ENCODE peak calls at places on chromosomes 16 and 17, in ten cellular contexts. G, K, W, E, Z, R, X, B, I and J are unnamed samples.

GRCh38 chr17:50817142-50817751 is 18.1 kb upstream of the WFIKKN2 start:
- DNase-seq in G (no peak), K (no peak), W (peak), E (peak), Z (no peak), R (peak), X (peak), B (peak), I (no peak), J (no peak)

GRCh38 chr17:5838661-5839300 is 231.4 kb upstream of the WSCD1 start:
- DNase-seq in G (no peak), K (no peak), W (no peak), E (no peak), Z (no peak), R (no peak), X (no peak), B (no peak), I (no peak), J (no peak)

GRCh38 chr16:11586856-11587642 is at the start of gene LITAF:
- DNase-seq in G (peak), K (peak), W (peak), E (peak), Z (no peak), R (peak), X (peak), B (no peak), I (peak), J (no peak)

GRCh38 chr17:64240261-64240740 is 22.8 kb downstream of the TEX2 start:
- DNase-seq in G (no peak), K (no peak), W (peak), E (no peak), Z (no peak), R (no peak), X (peak), B (no peak), I (no peak), J (no peak)

GRCh38 chr16:10321407-10322397 is 64.2 kb upstream of the ATF7IP2 start:
- DNase-seq in G (no peak), K (no peak), W (no peak), E (no peak), Z (no peak), R (no peak), X (no peak), B (no peak), I (no peak), J (no peak)

GRCh38 chr17:42555122-42555622 is 2.4 kb downstream of the HSD17B1 start:
- DNase-seq in G (no peak), K (no peak), W (no peak), E (no peak), Z (no peak), R (no peak), X (no peak), B (no peak), I (no peak), J (no peak)

GRCh38 chr17:50947844-50948514 is 81.8 kb upstream of the TOB1 start:
- DNase-seq in G (peak), K (no peak), W (peak), E (no peak), Z (no peak), R (no peak), X (no peak), B (no peak), I (peak), J (no peak)

GRCh38 chr17:69967910-69968411 is 107.1 kb upstream of the KCNJ16 start:
- DNase-seq in G (no peak), K (peak), W (no peak), E (no peak), Z (no peak), R (no peak), X (peak), B (no peak), I (no peak), J (peak)

GRCh38 chr16:85652431-85653221 is 36.1 kb downstream of the GINS2 start:
- DNase-seq in G (no peak), K (no peak), W (peak), E (no peak), Z (peak), R (peak), X (peak), B (no peak), I (peak), J (peak)

GRCh38 chr17:33038740-33039139 is 47.1 kb downstream of the SPACA3 start:
- DNase-seq in G (no peak), K (no peak), W (peak), E (no peak), Z (no peak), R (no peak), X (peak), B (no peak), I (peak), J (no peak)

GRCh38 chr17:67504182-67504581 is 127.1 kb downstream of the PITPNC1 start:
- DNase-seq in G (no peak), K (no peak), W (no peak), E (no peak), Z (no peak), R (no peak), X (no peak), B (no peak), I (no peak), J (no peak)

GRCh38 chr17:17434477-17434876 is 42.3 kb upstream of the MED9 start:
- DNase-seq in G (peak), K (no peak), W (no peak), E (no peak), Z (no peak), R (no peak), X (no peak), B (no peak), I (no peak), J (no peak)

GRCh38 chr17:72063262-72063661 is 57.6 kb upstream of the SOX9 start:
- DNase-seq in G (no peak), K (no peak), W (no peak), E (no peak), Z (no peak), R (no peak), X (no peak), B (no peak), I (no peak), J (no peak)

GRCh38 chr16:67915831-67916723 is 15.6 kb downstream of the CTRL start:
- DNase-seq in G (no peak), K (no peak), W (no peak), E (no peak), Z (no peak), R (no peak), X (no peak), B (no peak), I (no peak), J (no peak)

GRCh38 chr17:40517286-40517662 is 15.9 kb upstream of the TNS4 start:
- DNase-seq in G (no peak), K (no peak), W (no peak), E (no peak), Z (no peak), R (no peak), X (no peak), B (no peak), I (no peak), J (no peak)

GRCh38 chr17:67365762-67366192 is 600 bp downstream of the PSMD12 start:
- DNase-seq in G (no peak), K (no peak), W (no peak), E (no peak), Z (no peak), R (no peak), X (peak), B (no peak), I (no peak), J (peak)

GRCh38 chr17:15738066-15738465 is 6.0 kb downstream of the TBC1D26 start:
- DNase-seq in G (no peak), K (no peak), W (no peak), E (no peak), Z (no peak), R (no peak), X (no peak), B (no peak), I (no peak), J (no peak)

GRCh38 chr16:75262104-75262799 is 10.8 kb upstream of the BCAR1 start:
- DNase-seq in G (peak), K (no peak), W (peak), E (no peak), Z (no peak), R (no peak), X (no peak), B (no peak), I (no peak), J (no peak)

GRCh38 chr16:31351937-31352315 is 3.0 kb upstream of the ITGAX start:
- DNase-seq in G (no peak), K (peak), W (no peak), E (no peak), Z (no peak), R (no peak), X (no peak), B (no peak), I (no peak), J (no peak)

GRCh38 chr17:36845916-36846315 is 91.4 kb upstream of the LHX1 start:
- DNase-seq in G (no peak), K (no peak), W (no peak), E (no peak), Z (no peak), R (no peak), X (no peak), B (no peak), I (no peak), J (no peak)

GRCh38 chr17:7203391-7203790 is 16.2 kb downstream of the DLG4 start:
- DNase-seq in G (no peak), K (no peak), W (no peak), E (no peak), Z (no peak), R (no peak), X (no peak), B (no peak), I (no peak), J (no peak)

GRCh38 chr17:83064021-83064731 is 15.2 kb upstream of the METRNL start:
- DNase-seq in G (peak), K (no peak), W (peak), E (no peak), Z (no peak), R (peak), X (no peak), B (no peak), I (peak), J (no peak)

GRCh38 chr17:8832711-8833352 is 33.7 kb upstream of the MFSD6L start:
- DNase-seq in G (no peak), K (no peak), W (no peak), E (no peak), Z (no peak), R (peak), X (no peak), B (no peak), I (no peak), J (no peak)

GRCh38 chr17:67071595-67071994 is 27.2 kb downstream of the CACNG1 start:
- DNase-seq in G (no peak), K (no peak), W (no peak), E (no peak), Z (no peak), R (no peak), X (no peak), B (no peak), I (no peak), J (no peak)

GRCh38 chr16:54194008-54194731 is 92.4 kb downstream of the IRX3 start:
- DNase-seq in G (no peak), K (no peak), W (peak), E (no peak), Z (no peak), R (no peak), X (peak), B (no peak), I (peak), J (peak)

GRCh38 chr17:79901131-79901530 is 61.9 kb upstream of the CBX4 start:
- DNase-seq in G (peak), K (no peak), W (no peak), E (no peak), Z (no peak), R (no peak), X (no peak), B (no peak), I (no peak), J (no peak)